ENCODE peak calls at places on chromosomes 6 and 20, in ten cellular contexts. H, D, E, S, V, U, F, R, P and J are unnamed samples.

GRCh38 chr6:169618526-169619490 is 83.0 kb downstream of the WDR27 start:
- DNase-seq in V (peak), E (peak), R (no peak), U (no peak), F (no peak), P (no peak), H (peak), S (no peak), D (no peak), J (no peak)

GRCh38 chr6:11426571-11426970 is 111.0 kb upstream of the TMEM170B start:
- DNase-seq in D (no peak), P (no peak), H (no peak), U (no peak), F (no peak), R (no peak), E (no peak), V (no peak), S (no peak), J (no peak)

GRCh38 chr6:24257282-24257681 is 100.6 kb downstream of the DCDC2 start:
- DNase-seq in E (no peak), R (no peak), V (peak), U (peak), D (no peak), F (peak), H (no peak), S (no peak), P (no peak), J (no peak)

GRCh38 chr20:56940466-56940865 is 311.4 kb downstream of the TFAP2C start:
- DNase-seq in F (no peak), U (peak), E (no peak), V (no peak), S (no peak), D (no peak), P (no peak), R (no peak), H (no peak), J (no peak)

GRCh38 chr6:22113046-22113766 is 183.6 kb downstream of the PRL start:
- DNase-seq in U (no peak), S (no peak), H (peak), E (peak), R (peak), D (peak), V (peak), F (no peak), P (no peak), J (no peak)

GRCh38 chr20:53984354-53984753 is 86.0 kb downstream of the BCAS1 start:
- DNase-seq in R (no peak), D (no peak), F (no peak), V (no peak), E (no peak), U (no peak), P (no peak), H (no peak), S (no peak), J (no peak)

GRCh38 chr6:135166515-135166914 is 14.6 kb upstream of the MYB start:
- DNase-seq in F (no peak), S (no peak), P (no peak), V (no peak), H (no peak), E (no peak), R (no peak), D (no peak), U (no peak), J (no peak)

GRCh38 chr20:56685879-56686278 is 56.8 kb downstream of the TFAP2C start:
- DNase-seq in S (no peak), U (peak), H (no peak), V (no peak), P (no peak), D (no peak), R (no peak), E (no peak), F (no peak), J (no peak)

GRCh38 chr6:130233332-130233731 is 10.6 kb upstream of the SAMD3 start:
- DNase-seq in R (no peak), P (no peak), D (no peak), U (no peak), F (no peak), H (no peak), S (no peak), E (peak), V (no peak), J (no peak)